ENCODE peak calls at places on chromosome 11, in six cellular contexts. H is hepatocyte, D is IMR-90, I is RWPE1, K is testis, T is iPS DF 6.9. Q is an unnamed sample.
A peak's percentile ranks its signal among the peaks of the same experiment; 100 is the strongest.

GRCh38 chr11:101031713-101032112 is 97.9 kb downstream of the PGR start:
- DNase-seq in H (no peak), D (no peak), I (no peak), K (no peak), T (no peak), Q (no peak)

GRCh38 chr11:111840143-111840542 is 31.2 kb downstream of the ALG9 start:
- DNase-seq in H (no peak), D (no peak), I (no peak), K (no peak), T (no peak), Q (no peak)

GRCh38 chr11:108853151-108853550 is 188.3 kb downstream of the DDX10 start:
- DNase-seq in H (no peak), D (no peak), I (no peak), K (no peak), T (no peak), Q (no peak)

GRCh38 chr11:109435121-109435742 is 13.2 kb downstream of the C11orf87 start:
- DNase-seq in H (no peak), D (peak; percentile 62), I (peak; percentile 66), K (no peak), T (no peak), Q (peak; percentile 50)

GRCh38 chr11:121328213-121328966 is 35.8 kb downstream of the SC5D start:
- DNase-seq in H (no peak), D (no peak), I (no peak), K (no peak), T (no peak), Q (no peak)

GRCh38 chr11:126212089-126212660 is 593 bp downstream of the FAM118B start:
- DNase-seq in H (no peak), D (peak; percentile 24), I (no peak), K (no peak), T (no peak), Q (no peak)

GRCh38 chr11:61541568-61541967 is 33.0 kb downstream of the LRRC10B start:
- DNase-seq in H (no peak), D (peak; percentile 52), I (peak; percentile 45), K (peak; percentile 54), T (peak; percentile 55), Q (no peak)

GRCh38 chr11:43576834-43577521 is 103.6 kb upstream of the HSD17B12 start:
- DNase-seq in H (peak; percentile 73), D (peak; percentile 49), I (peak; percentile 67), K (peak; percentile 90), T (peak; percentile 87), Q (no peak)

GRCh38 chr11:12288934-12289666 is 88.3 kb upstream of the PARVA start:
- DNase-seq in H (no peak), D (no peak), I (no peak), K (no peak), T (no peak), Q (no peak)

GRCh38 chr11:114316980-114317675 is 20.9 kb downstream of the NNMT start:
- DNase-seq in H (peak; percentile 17), D (no peak), I (no peak), K (peak; percentile 46), T (no peak), Q (no peak)

GRCh38 chr11:66495401-66495844 is 15.0 kb upstream of the BBS1 start:
- DNase-seq in H (no peak), D (no peak), I (no peak), K (no peak), T (no peak), Q (no peak)

GRCh38 chr11:109123811-109124787 is 297.9 kb upstream of the C11orf87 start:
- DNase-seq in H (no peak), D (peak; percentile 4), I (no peak), K (no peak), T (no peak), Q (no peak)

GRCh38 chr11:60761436-60762190 is 4.9 kb downstream of the MS4A15 start:
- DNase-seq in H (no peak), D (no peak), I (no peak), K (no peak), T (no peak), Q (no peak)

GRCh38 chr11:47918882-47919495 is 61.4 kb upstream of the PTPRJ start:
- DNase-seq in H (no peak), D (peak; percentile 60), I (peak; percentile 31), K (no peak), T (no peak), Q (no peak)

GRCh38 chr11:46697303-46697702 is 3.1 kb downstream of the ARHGAP1 start:
- DNase-seq in H (no peak), D (no peak), I (no peak), K (no peak), T (no peak), Q (no peak)

GRCh38 chr11:106233191-106233590 is 155.7 kb downstream of the AASDHPPT start:
- DNase-seq in H (no peak), D (no peak), I (no peak), K (no peak), T (no peak), Q (no peak)

GRCh38 chr11:8028766-8029165 is 41.6 kb downstream of the EIF3F start:
- DNase-seq in H (no peak), D (no peak), I (no peak), K (no peak), T (no peak), Q (no peak)

GRCh38 chr11:19245351-19245750 is 4.6 kb upstream of the E2F8 start:
- DNase-seq in H (no peak), D (no peak), I (no peak), K (no peak), T (no peak), Q (no peak)
- H3K27ac ChIP-seq in H (no peak overlapping the region), D (no peak overlapping the region), I (peak overlapping the region; percentile 76), K (no peak overlapping the region), T (no peak overlapping the region), Q (peak overlapping the region; percentile 81)

GRCh38 chr11:9137293-9138132 is 46.1 kb upstream of the SCUBE2 start:
- DNase-seq in H (peak; percentile 87), D (peak; percentile 69), I (peak; percentile 67), K (peak; percentile 83), T (peak; percentile 77), Q (no peak)
- H3K27ac ChIP-seq in H (peak overlapping the region; percentile 54), D (no peak overlapping the region), I (peak overlapping the region; percentile 83), K (no peak overlapping the region), T (no peak overlapping the region), Q (no peak overlapping the region)

GRCh38 chr11:63837027-63837688 is 1.8 kb upstream of the MARK2 start:
- DNase-seq in H (peak; percentile 87), D (peak; percentile 69), I (peak; percentile 82), K (peak; percentile 90), T (no peak), Q (no peak)

GRCh38 chr11:63838682-63839507 is at the start of gene MARK2:
- DNase-seq in H (peak; percentile 99), D (peak; percentile 96), I (peak; percentile 99), K (peak; percentile 99), T (peak; percentile 94), Q (peak; percentile 80)

GRCh38 chr11:63838150-63838681 is 694 bp upstream of the MARK2 start:
- DNase-seq in H (no peak), D (no peak), I (no peak), K (no peak), T (no peak), Q (no peak)

GRCh38 chr11:63839508-63840355 is 822 bp downstream of the MARK2 start:
- DNase-seq in H (no peak), D (no peak), I (no peak), K (peak; percentile 39), T (no peak), Q (no peak)

DNA sequence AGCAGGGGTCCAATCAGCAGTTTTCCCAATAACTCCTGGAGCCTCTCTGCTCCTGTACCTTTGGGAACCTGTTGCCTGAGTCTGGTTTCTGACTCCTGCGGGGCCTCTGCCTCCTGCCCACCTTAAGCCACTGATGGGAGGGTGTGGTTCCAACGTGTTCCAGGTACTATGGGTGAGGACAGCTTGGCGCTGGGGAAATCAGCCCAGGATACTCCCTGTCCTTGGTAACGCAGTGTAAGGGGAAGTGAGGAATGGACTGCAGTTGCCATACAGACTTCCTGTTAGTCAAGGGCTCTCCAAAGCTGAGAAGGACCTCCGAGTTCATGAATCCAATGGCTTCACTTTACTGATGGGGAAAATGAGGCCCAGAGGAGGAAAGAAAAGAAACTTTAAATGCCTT is 1.2 kb upstream of the MARK2 start:
- DNase-seq in H (no peak), D (no peak), I (no peak), K (no peak), T (no peak), Q (no peak)
- H3K27ac ChIP-seq in H (peak overlapping the region; percentile 7), D (no peak overlapping the region), I (peak overlapping the region; percentile 88), K (peak overlapping the region; percentile 92), T (no peak overlapping the region), Q (peak overlapping the region; percentile 80)

DNA sequence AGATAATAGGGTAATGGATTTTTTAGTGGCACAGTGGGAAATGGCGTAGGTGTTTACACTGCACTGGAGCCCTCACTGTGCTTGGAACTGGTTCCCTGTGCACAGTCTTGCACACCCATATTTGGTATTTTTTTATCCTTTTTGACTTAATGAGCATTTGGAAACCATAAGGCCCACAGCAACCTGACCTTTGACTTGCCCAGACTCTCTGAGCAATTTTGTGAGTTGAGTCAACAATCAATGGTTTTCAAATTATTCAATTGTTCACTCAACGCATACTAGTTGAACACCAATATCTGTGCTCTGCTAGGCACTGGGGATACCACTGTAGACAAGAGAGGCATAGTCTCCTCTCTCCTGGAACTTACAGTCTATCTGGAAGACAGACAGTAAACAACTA is 14.3 kb downstream of the CD44 start:
- DNase-seq in H (no peak), D (no peak), I (no peak), K (no peak), T (no peak), Q (no peak)
- H3K27ac ChIP-seq in H (no peak overlapping the region), D (no peak overlapping the region), I (no peak overlapping the region), K (no peak overlapping the region), T (no peak overlapping the region), Q (peak overlapping the region; percentile 95)

DNA sequence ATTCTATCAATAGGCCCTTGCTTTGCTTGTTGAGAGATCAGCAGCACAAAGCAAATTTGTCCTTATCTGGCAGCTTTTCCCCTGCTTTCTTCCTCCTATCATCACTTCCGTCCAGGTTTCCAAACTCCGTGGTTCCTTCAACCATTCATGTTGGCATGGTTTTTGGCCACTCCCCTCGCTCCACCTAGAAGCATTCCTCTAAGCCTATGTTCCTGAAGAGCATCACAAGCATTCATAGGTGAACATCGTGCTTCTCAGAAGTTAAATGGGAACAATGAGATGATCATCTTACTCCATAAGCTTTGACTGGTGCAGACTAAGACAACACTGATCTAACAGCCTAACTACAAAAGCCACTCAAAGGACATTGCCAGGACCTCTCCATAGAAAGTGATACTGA is 86.3 kb downstream of the ETS1 start:
- DNase-seq in H (no peak), D (no peak), I (no peak), K (no peak), T (no peak), Q (no peak)
- H3K27ac ChIP-seq in H (no peak overlapping the region), D (peak overlapping the region; percentile 62), I (no peak overlapping the region), K (no peak overlapping the region), T (no peak overlapping the region), Q (no peak overlapping the region)

GRCh38 chr11:36240746-36241295 is 48.4 kb downstream of the COMMD9 start:
- DNase-seq in H (no peak), D (no peak), I (no peak), K (no peak), T (no peak), Q (no peak)

GRCh38 chr11:36241512-36241911 is 47.7 kb downstream of the COMMD9 start:
- DNase-seq in H (no peak), D (no peak), I (no peak), K (no peak), T (no peak), Q (no peak)

GRCh38 chr11:36239636-36240035 is 49.6 kb downstream of the COMMD9 start:
- DNase-seq in H (no peak), D (no peak), I (no peak), K (no peak), T (no peak), Q (no peak)

GRCh38 chr11:36238881-36239280 is 50.3 kb downstream of the COMMD9 start:
- DNase-seq in H (no peak), D (no peak), I (no peak), K (no peak), T (no peak), Q (no peak)

GRCh38 chr11:36240178-36240577 is 49.0 kb downstream of the COMMD9 start:
- DNase-seq in H (no peak), D (peak; percentile 15), I (no peak), K (no peak), T (no peak), Q (no peak)
- H3K27ac ChIP-seq in H (no peak overlapping the region), D (no peak overlapping the region), I (no peak overlapping the region), K (no peak overlapping the region), T (no peak overlapping the region), Q (no peak overlapping the region)